ENCODE peak calls at places on chromosomes 2 and 18, in seven cellular contexts. One of them, this sample, is unnamed.

GRCh38 chr2:138090330-138090729 is 126.1 kb downstream of the HNMT start:
- DNase-seq in PC-3: peak
- DNase-seq in endothelial cell of umbilical vein: peak
- DNase-seq in brain microvascular endothelial cell: peak
- DNase-seq in fibroblast of mammary gland: peak
- DNase-seq in adrenal gland: no peak
- DNase-seq in fibroblast of lung: no peak
- DNase-seq in this sample: peak

GRCh38 chr18:58056847-58057246 is 12.8 kb downstream of the NEDD4L start:
- DNase-seq in PC-3: no peak
- DNase-seq in endothelial cell of umbilical vein: no peak
- DNase-seq in brain microvascular endothelial cell: no peak
- DNase-seq in fibroblast of mammary gland: no peak
- DNase-seq in adrenal gland: no peak
- DNase-seq in fibroblast of lung: no peak
- DNase-seq in this sample: no peak

GRCh38 chr2:4653989-4654388 is 950.6 kb downstream of the DCDC2C start:
- DNase-seq in PC-3: no peak
- DNase-seq in endothelial cell of umbilical vein: no peak
- DNase-seq in brain microvascular endothelial cell: no peak
- DNase-seq in fibroblast of mammary gland: no peak
- DNase-seq in adrenal gland: no peak
- DNase-seq in fibroblast of lung: no peak
- DNase-seq in this sample: no peak

GRCh38 chr2:224569654-224570053 is 15.5 kb downstream of the CUL3 start:
- DNase-seq in PC-3: no peak
- DNase-seq in endothelial cell of umbilical vein: no peak
- DNase-seq in brain microvascular endothelial cell: no peak
- DNase-seq in fibroblast of mammary gland: no peak
- DNase-seq in adrenal gland: no peak
- DNase-seq in fibroblast of lung: peak
- DNase-seq in this sample: no peak

GRCh38 chr2:230312638-230313037 is 14.4 kb upstream of the SP140L start:
- DNase-seq in PC-3: peak
- DNase-seq in endothelial cell of umbilical vein: no peak
- DNase-seq in brain microvascular endothelial cell: peak
- DNase-seq in fibroblast of mammary gland: peak
- DNase-seq in adrenal gland: no peak
- DNase-seq in fibroblast of lung: peak
- DNase-seq in this sample: peak

GRCh38 chr2:42095923-42096408 is 48.1 kb downstream of the PKDCC start:
- DNase-seq in PC-3: peak
- DNase-seq in endothelial cell of umbilical vein: peak
- DNase-seq in brain microvascular endothelial cell: peak
- DNase-seq in fibroblast of mammary gland: peak
- DNase-seq in adrenal gland: peak
- DNase-seq in fibroblast of lung: peak
- DNase-seq in this sample: peak

GRCh38 chr2:120809576-120810440 is 74.1 kb downstream of the GLI2 start:
- DNase-seq in PC-3: no peak
- DNase-seq in endothelial cell of umbilical vein: no peak
- DNase-seq in brain microvascular endothelial cell: no peak
- DNase-seq in fibroblast of mammary gland: no peak
- DNase-seq in adrenal gland: no peak
- DNase-seq in fibroblast of lung: no peak
- DNase-seq in this sample: no peak

GRCh38 chr2:146321175-146321574 is 1523.7 kb upstream of the ACVR2A start:
- DNase-seq in PC-3: no peak
- DNase-seq in endothelial cell of umbilical vein: no peak
- DNase-seq in brain microvascular endothelial cell: peak
- DNase-seq in fibroblast of mammary gland: peak
- DNase-seq in adrenal gland: no peak
- DNase-seq in fibroblast of lung: peak
- DNase-seq in this sample: peak

GRCh38 chr2:109396338-109397180 is 217.2 kb downstream of the SEPTIN10 start:
- DNase-seq in PC-3: peak
- DNase-seq in endothelial cell of umbilical vein: peak
- DNase-seq in brain microvascular endothelial cell: no peak
- DNase-seq in fibroblast of mammary gland: peak
- DNase-seq in adrenal gland: no peak
- DNase-seq in fibroblast of lung: no peak
- DNase-seq in this sample: no peak

GRCh38 chr2:239597216-239597615 is 196.4 kb upstream of the HDAC4 start:
- DNase-seq in PC-3: no peak
- DNase-seq in endothelial cell of umbilical vein: no peak
- DNase-seq in brain microvascular endothelial cell: no peak
- DNase-seq in fibroblast of mammary gland: no peak
- DNase-seq in adrenal gland: no peak
- DNase-seq in fibroblast of lung: no peak
- DNase-seq in this sample: no peak

GRCh38 chr18:55054591-55054990 is 95.3 kb upstream of the CCDC68 start:
- DNase-seq in PC-3: no peak
- DNase-seq in endothelial cell of umbilical vein: no peak
- DNase-seq in brain microvascular endothelial cell: no peak
- DNase-seq in fibroblast of mammary gland: no peak
- DNase-seq in adrenal gland: no peak
- DNase-seq in fibroblast of lung: peak
- DNase-seq in this sample: no peak

GRCh38 chr2:61426267-61426897 is 44.5 kb downstream of the USP34 start:
- DNase-seq in PC-3: peak
- DNase-seq in endothelial cell of umbilical vein: peak
- DNase-seq in brain microvascular endothelial cell: no peak
- DNase-seq in fibroblast of mammary gland: peak
- DNase-seq in adrenal gland: no peak
- DNase-seq in fibroblast of lung: no peak
- DNase-seq in this sample: no peak

GRCh38 chr2:241351640-241352031 is 4.4 kb upstream of the FARP2 start:
- DNase-seq in PC-3: no peak
- DNase-seq in endothelial cell of umbilical vein: no peak
- DNase-seq in brain microvascular endothelial cell: no peak
- DNase-seq in fibroblast of mammary gland: no peak
- DNase-seq in adrenal gland: no peak
- DNase-seq in fibroblast of lung: no peak
- DNase-seq in this sample: no peak

GRCh38 chr2:2464095-2464494 is 133.0 kb upstream of the MYT1L start:
- DNase-seq in PC-3: no peak
- DNase-seq in endothelial cell of umbilical vein: no peak
- DNase-seq in brain microvascular endothelial cell: no peak
- DNase-seq in fibroblast of mammary gland: no peak
- DNase-seq in adrenal gland: peak
- DNase-seq in fibroblast of lung: no peak
- DNase-seq in this sample: no peak

GRCh38 chr18:47260924-47261701 is 9.7 kb upstream of the SKOR2 start:
- DNase-seq in PC-3: no peak
- DNase-seq in endothelial cell of umbilical vein: no peak
- DNase-seq in brain microvascular endothelial cell: no peak
- DNase-seq in fibroblast of mammary gland: no peak
- DNase-seq in adrenal gland: no peak
- DNase-seq in fibroblast of lung: no peak
- DNase-seq in this sample: no peak

GRCh38 chr18:54829856-54830255 is 1.6 kb downstream of the RAB27B start:
- DNase-seq in PC-3: peak
- DNase-seq in endothelial cell of umbilical vein: no peak
- DNase-seq in brain microvascular endothelial cell: no peak
- DNase-seq in fibroblast of mammary gland: no peak
- DNase-seq in adrenal gland: no peak
- DNase-seq in fibroblast of lung: no peak
- DNase-seq in this sample: no peak

GRCh38 chr2:82641781-82642180 is 1817.3 kb downstream of the SUCLG1 start:
- DNase-seq in PC-3: no peak
- DNase-seq in endothelial cell of umbilical vein: no peak
- DNase-seq in brain microvascular endothelial cell: no peak
- DNase-seq in fibroblast of mammary gland: no peak
- DNase-seq in adrenal gland: no peak
- DNase-seq in fibroblast of lung: peak
- DNase-seq in this sample: no peak

GRCh38 chr2:168157926-168158325 is 89.5 kb downstream of the STK39 start:
- DNase-seq in PC-3: peak
- DNase-seq in endothelial cell of umbilical vein: no peak
- DNase-seq in brain microvascular endothelial cell: peak
- DNase-seq in fibroblast of mammary gland: no peak
- DNase-seq in adrenal gland: no peak
- DNase-seq in fibroblast of lung: peak
- DNase-seq in this sample: no peak

DNA sequence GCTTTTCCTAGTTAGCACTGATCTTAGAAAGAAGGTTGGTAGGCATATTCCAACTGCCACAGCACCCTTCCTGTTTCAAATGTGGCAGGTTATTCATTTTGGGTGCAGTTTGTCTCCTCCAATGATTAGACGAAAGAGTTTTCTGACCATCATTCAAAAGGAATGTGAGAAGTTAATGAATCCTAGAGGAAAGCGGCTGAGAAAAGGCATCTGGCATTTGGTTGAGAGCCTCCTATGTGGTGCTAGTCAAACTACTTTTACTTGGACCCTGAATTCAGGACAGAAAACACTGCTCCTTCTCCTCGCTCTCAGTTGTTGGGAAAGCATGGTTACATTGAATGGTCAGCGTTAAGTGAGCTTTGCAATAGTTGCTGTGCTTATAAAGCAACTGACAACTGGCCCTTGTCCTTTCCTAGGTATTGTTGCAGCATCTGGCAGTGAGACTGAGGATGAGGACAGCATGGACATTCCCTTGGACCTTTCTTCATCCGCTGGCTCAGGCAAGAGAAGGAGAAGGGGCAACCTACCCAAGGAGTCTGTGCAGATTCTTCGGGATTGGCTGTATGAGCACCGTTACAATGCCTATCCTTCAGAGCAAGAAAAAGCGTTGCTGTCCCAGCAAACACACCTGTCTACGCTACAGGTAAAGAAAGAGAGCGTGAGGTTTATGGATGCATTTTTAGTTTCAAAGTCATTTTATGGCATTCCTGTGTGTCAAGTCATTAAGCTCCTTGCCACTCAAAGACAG is 6.1 kb downstream of the TGIF1 start:
- DNase-seq in PC-3: peak
- DNase-seq in endothelial cell of umbilical vein: no peak
- DNase-seq in brain microvascular endothelial cell: no peak
- DNase-seq in fibroblast of mammary gland: peak
- DNase-seq in adrenal gland: no peak
- DNase-seq in fibroblast of lung: peak
- DNase-seq in this sample: peak
- H3K4me3 ChIP-seq in PC-3: peak
- H3K4me3 ChIP-seq in endothelial cell of umbilical vein: no peak
- H3K4me3 ChIP-seq in brain microvascular endothelial cell: no peak
- H3K4me3 ChIP-seq in fibroblast of mammary gland: no peak
- H3K4me3 ChIP-seq in adrenal gland: no peak
- H3K4me3 ChIP-seq in fibroblast of lung: no peak
- H3K4me3 ChIP-seq in this sample: no peak

DNA sequence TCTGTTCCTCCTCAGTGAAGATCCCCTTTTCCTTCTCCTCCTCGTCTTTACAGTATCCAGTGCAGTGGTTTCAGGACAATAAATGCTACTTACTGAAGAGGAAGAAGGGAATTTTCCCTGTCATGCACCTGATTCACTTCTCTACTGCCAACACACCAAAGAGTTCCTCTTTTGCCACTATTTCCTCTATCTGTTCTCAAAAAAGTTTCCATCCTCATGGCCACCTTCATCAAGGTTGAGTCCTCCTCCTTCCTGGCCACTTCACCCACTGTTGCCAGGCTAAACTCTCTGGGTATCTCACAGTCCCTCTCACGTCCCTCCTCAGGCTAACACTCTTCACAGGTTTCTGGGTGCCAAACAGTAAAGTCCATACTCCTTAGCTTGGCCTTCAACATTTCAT is 41.7 kb downstream of the PLEKHM3 start:
- DNase-seq in PC-3: no peak
- DNase-seq in endothelial cell of umbilical vein: no peak
- DNase-seq in brain microvascular endothelial cell: no peak
- DNase-seq in fibroblast of mammary gland: no peak
- DNase-seq in adrenal gland: no peak
- DNase-seq in fibroblast of lung: no peak
- DNase-seq in this sample: no peak
- TF ChIP-seq CTCF in PC-3: no peak
- TF ChIP-seq CTCF in endothelial cell of umbilical vein: no peak
- TF ChIP-seq CTCF in brain microvascular endothelial cell: no peak
- TF ChIP-seq CTCF in fibroblast of mammary gland: no peak
- TF ChIP-seq CTCF in adrenal gland: no peak
- TF ChIP-seq CTCF in fibroblast of lung: no peak
- TF ChIP-seq CTCF in this sample: no peak

DNA sequence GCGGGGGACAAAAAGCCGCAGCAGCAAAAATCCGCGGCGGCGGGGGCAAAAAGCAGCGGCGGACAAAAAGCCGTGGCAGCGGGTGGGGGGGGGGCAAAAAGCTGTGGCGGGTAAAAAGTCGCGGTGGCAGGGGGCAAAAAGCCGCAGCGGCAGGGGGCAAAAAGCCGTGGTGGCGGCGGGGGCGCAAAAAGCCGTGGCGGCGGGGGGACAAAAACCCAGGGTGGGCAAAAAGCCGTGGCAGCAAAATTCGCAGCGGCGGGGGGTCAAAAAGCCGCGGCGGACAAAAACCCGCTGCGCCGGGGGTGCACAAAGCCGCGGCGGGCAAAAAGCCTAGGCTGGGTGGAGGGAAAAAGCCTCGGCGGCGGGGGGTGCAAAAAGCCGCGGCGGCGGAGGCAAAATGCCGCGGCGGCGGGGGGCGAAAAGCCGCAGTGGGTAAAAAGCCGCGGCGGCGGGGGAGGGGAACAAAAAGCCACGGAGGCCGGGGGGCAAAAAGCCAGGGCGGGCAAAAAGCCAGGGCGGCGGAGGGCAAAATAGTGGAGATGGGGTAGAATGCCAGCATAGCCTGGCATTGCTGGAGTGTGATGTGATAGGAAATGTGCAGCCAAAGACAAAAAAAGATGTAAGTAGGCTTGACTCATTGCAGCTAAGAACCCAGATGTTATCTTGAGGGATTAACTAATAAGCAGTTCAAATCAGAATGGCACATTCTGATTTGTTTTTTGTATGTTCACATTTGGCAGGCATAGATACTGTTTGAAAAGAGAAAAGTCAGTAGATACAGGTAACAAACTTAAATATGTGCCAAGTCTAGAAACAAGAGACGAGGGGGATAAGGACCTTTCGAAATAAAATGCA is 1076.3 kb downstream of the RPIA start:
- DNase-seq in PC-3: no peak
- DNase-seq in endothelial cell of umbilical vein: no peak
- DNase-seq in brain microvascular endothelial cell: no peak
- DNase-seq in fibroblast of mammary gland: no peak
- DNase-seq in adrenal gland: peak
- DNase-seq in fibroblast of lung: no peak
- DNase-seq in this sample: no peak
- H3K4me3 ChIP-seq in PC-3: no peak
- H3K4me3 ChIP-seq in endothelial cell of umbilical vein: no peak
- H3K4me3 ChIP-seq in brain microvascular endothelial cell: no peak
- H3K4me3 ChIP-seq in fibroblast of mammary gland: no peak
- H3K4me3 ChIP-seq in adrenal gland: no peak
- H3K4me3 ChIP-seq in fibroblast of lung: no peak
- H3K4me3 ChIP-seq in this sample: no peak

DNA sequence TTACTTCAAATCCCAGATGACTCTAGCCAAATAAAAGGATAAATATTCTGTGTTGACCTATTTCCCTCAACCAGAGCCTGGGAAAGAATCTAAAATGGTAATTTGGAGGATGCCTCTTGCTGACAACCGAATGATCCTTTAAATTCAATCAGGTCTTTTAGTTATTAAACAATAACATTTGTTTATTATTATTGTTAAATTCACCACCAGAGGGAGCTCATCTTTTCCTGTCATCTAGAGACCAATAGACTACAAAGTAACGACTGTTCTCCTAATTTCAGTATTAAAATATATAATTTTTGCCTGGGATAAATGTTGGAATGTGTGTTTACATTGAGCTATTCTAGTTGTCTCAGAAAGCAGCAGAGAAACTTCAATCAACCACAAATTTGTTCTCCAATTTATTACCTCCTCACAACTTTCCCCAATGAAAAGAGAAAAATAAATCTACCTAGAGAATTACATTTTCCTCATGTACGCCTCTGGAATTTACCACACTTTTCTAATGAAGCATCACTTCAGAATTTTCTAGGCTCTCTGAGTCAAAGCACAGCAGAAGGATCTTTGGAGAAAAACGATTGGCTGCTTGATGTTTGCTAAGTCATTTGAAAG is 142.7 kb downstream of the SCG2 start:
- DNase-seq in PC-3: peak
- DNase-seq in endothelial cell of umbilical vein: peak
- DNase-seq in brain microvascular endothelial cell: no peak
- DNase-seq in fibroblast of mammary gland: peak
- DNase-seq in adrenal gland: no peak
- DNase-seq in fibroblast of lung: peak
- DNase-seq in this sample: peak
- TF ChIP-seq CTCF in PC-3: peak
- TF ChIP-seq CTCF in endothelial cell of umbilical vein: peak
- TF ChIP-seq CTCF in brain microvascular endothelial cell: peak
- TF ChIP-seq CTCF in fibroblast of mammary gland: peak
- TF ChIP-seq CTCF in adrenal gland: peak
- TF ChIP-seq CTCF in fibroblast of lung: no peak
- TF ChIP-seq CTCF in this sample: peak